ENCODE peak calls at places on chromosomes 12 and 14, in five cellular contexts. H, J, U, W and M are unnamed samples.
A peak's percentile ranks its signal among the peaks of the same experiment; 100 is the strongest.

GRCh38 chr14:90612801-90613200 is 203.4 kb downstream of the TTC7B start:
- DNase-seq in H (no peak), J (no peak), U (no peak), W (no peak), M (no peak)

GRCh38 chr14:38941485-38941884 is 161.6 kb downstream of the SEC23A start:
- DNase-seq in H (no peak), J (no peak), U (peak; percentile 58), W (no peak), M (no peak)

GRCh38 chr14:22472935-22473854 is 115.8 kb downstream of the DAD1 start:
- DNase-seq in H (no peak), J (peak; percentile 50), U (peak; percentile 93), W (peak; percentile 54), M (no peak)

GRCh38 chr14:29799718-29800117 is 127.9 kb downstream of the PRKD1 start:
- DNase-seq in H (no peak), J (no peak), U (no peak), W (no peak), M (no peak)

GRCh38 chr14:24268225-24268624 is 3.2 kb downstream of the RABGGTA start:
- DNase-seq in H (no peak), J (no peak), U (no peak), W (no peak), M (no peak)

GRCh38 chr12:42584539-42585174 is 4.9 kb downstream of the PRICKLE1 start:
- DNase-seq in H (no peak), J (no peak), U (no peak), W (no peak), M (no peak)

GRCh38 chr12:125330645-125331341 is 265.6 kb downstream of the AACS start:
- DNase-seq in H (peak; percentile 4), J (peak; percentile 16), U (peak; percentile 79), W (peak; percentile 9), M (no peak)

GRCh38 chr12:52079576-52080402 is at the start of gene SMIM41:
- DNase-seq in H (no peak), J (no peak), U (no peak), W (no peak), M (no peak)

GRCh38 chr12:117408161-117408791 is 46.9 kb upstream of the NOS1 start:
- DNase-seq in H (peak; percentile 49), J (peak; percentile 74), U (no peak), W (no peak), M (no peak)

GRCh38 chr14:68519788-68520187 is 273.1 kb downstream of the ZFP36L1 start:
- DNase-seq in H (no peak), J (no peak), U (no peak), W (no peak), M (no peak)

GRCh38 chr12:91877022-91877421 is 268.6 kb downstream of the BTG1 start:
- DNase-seq in H (peak; percentile 18), J (peak; percentile 13), U (no peak), W (peak; percentile 76), M (no peak)

GRCh38 chr12:94244165-94245133 is 96.1 kb downstream of the PLXNC1 start:
- DNase-seq in H (no peak), J (no peak), U (no peak), W (no peak), M (no peak)

GRCh38 chr12:2925322-2925995 is 33.7 kb upstream of the TEAD4 start:
- DNase-seq in H (no peak), J (no peak), U (no peak), W (no peak), M (no peak)

GRCh38 chr12:123907726-123908476 is 64.7 kb downstream of the CCDC92 start:
- DNase-seq in H (no peak), J (no peak), U (no peak), W (no peak), M (no peak)

GRCh38 chr12:62784576-62784975 is 150.4 kb downstream of the PPM1H start:
- DNase-seq in H (peak; percentile 72), J (no peak), U (no peak), W (no peak), M (no peak)

GRCh38 chr12:56084958-56085543 is 5.1 kb downstream of the ERBB3 start:
- DNase-seq in H (no peak), J (no peak), U (peak; percentile 65), W (no peak), M (no peak)

GRCh38 chr12:4245446-4245845 is 28.1 kb upstream of the CCND2 start:
- DNase-seq in H (no peak), J (no peak), U (no peak), W (no peak), M (no peak)

GRCh38 chr12:1660304-1661187 is 30.3 kb upstream of the ADIPOR2 start:
- DNase-seq in H (no peak), J (peak; percentile 81), U (no peak), W (no peak), M (no peak)

GRCh38 chr12:6987956-6988573 is 17.4 kb downstream of the EMG1 start:
- DNase-seq in H (no peak), J (peak; percentile 94), U (no peak), W (no peak), M (no peak)

GRCh38 chr14:59251811-59252771 is 63.6 kb downstream of the DAAM1 start:
- DNase-seq in H (peak; percentile 94), J (no peak), U (no peak), W (no peak), M (no peak)

DNA sequence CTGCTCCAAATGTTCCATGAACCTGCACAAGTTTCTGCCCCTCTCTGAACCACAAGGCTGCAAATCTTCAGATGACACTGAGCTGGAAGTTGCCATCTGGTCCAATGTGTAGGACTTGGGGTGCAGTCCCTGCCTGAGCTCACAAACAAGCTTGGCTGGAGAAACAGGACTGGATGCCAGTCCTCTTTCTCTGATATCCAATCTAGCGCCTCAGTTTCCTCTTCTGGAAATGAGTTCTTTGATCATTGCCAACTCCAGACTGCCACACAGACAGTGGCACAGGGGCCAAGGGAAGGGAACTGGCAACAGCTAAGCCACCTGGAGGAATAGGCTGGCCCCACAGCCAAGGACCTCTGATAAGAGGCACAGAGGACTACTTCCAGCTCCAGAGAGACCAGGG is 15.5 kb downstream of the CMKLR1 start:
- DNase-seq in H (no peak), J (no peak), U (no peak), W (no peak), M (no peak)
- H3K27ac ChIP-seq in H (no peak overlapping the region), J (no peak overlapping the region), U (no peak overlapping the region), W (no peak overlapping the region), M (no peak overlapping the region)

GRCh38 chr12:67068204-67068731 is 200.9 kb upstream of the CAND1 start:
- DNase-seq in H (no peak), J (no peak), U (no peak), W (no peak), M (no peak)
- H3K27me3 ChIP-seq in H (peaks cover 12% of the 10 kb centered on the region), J (no peaks in the 10 kb centered on the region), U (no peaks in the 10 kb centered on the region), W (peaks cover 14% of the 10 kb centered on the region), M (peaks cover 33% of the 10 kb centered on the region)

GRCh38 chr14:91934554-91935285 is 12.8 kb downstream of the FBLN5 start:
- DNase-seq in H (no peak), J (no peak), U (no peak), W (no peak), M (no peak)
- H3K27ac ChIP-seq in H (no peak overlapping the region), J (no peak overlapping the region), U (no peak overlapping the region), W (no peak overlapping the region), M (no peak overlapping the region)

GRCh38 chr12:65121956-65122469 is 908 bp upstream of the WIF1 start:
- DNase-seq in H (no peak), J (no peak), U (no peak), W (no peak), M (no peak)
- H3K27me3 ChIP-seq in H (peaks cover 71% of the 10 kb centered on the region), J (no peaks in the 10 kb centered on the region), U (no peaks in the 10 kb centered on the region), W (peaks cover 69% of the 10 kb centered on the region), M (peaks cover 52% of the 10 kb centered on the region)

GRCh38 chr14:77955816-77956796 is 156.2 kb downstream of the ADCK1 start:
- DNase-seq in H (no peak), J (no peak), U (no peak), W (no peak), M (no peak)

GRCh38 chr14:77947372-77947771 is 147.5 kb downstream of the ADCK1 start:
- DNase-seq in H (no peak), J (no peak), U (no peak), W (no peak), M (no peak)

GRCh38 chr14:77950371-77950770 is 150.5 kb downstream of the ADCK1 start:
- DNase-seq in H (peak; percentile 58), J (no peak), U (no peak), W (no peak), M (no peak)
- H3K27ac ChIP-seq in H (no peak overlapping the region), J (no peak overlapping the region), U (no peak overlapping the region), W (no peak overlapping the region), M (no peak overlapping the region)

DNA sequence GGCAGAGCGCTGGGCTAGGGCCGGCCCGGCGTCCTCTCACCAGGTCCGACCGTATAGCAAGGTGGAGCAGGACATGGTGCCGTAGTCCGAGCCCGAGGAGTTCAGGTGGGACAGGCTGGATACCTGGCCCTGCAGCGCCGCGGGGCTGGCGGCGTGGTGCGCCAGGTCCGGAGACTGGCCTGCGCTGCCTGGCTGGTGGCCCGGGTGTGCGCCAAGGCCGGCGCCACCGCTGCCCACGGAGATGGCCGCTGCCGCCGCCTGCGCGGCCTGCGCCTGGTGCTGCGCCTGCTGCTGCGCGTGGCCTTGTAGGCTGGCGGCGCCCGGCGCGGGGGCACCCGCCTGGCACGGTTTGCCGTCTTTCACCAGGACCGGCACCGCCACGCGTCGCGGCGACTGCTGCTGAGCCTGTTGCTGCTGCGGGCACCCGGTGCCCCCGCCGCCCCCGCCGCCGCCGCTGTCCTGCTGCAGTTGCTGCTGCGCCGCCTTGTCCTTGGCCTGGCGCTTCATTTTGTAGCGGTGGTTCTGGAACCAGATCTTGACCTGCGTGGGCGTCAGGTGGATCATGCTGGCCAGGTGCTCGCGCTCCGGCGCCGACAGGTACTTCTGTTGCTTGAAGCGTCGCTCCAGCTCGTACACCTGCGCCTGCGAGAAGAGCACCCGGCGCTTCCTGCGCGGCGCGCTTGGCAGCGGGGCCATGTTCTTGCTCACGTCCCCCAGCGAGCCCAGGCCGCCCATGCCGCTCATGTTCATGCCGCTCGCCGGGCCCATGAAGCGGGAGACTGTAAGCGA is 2.6 kb downstream of the NKX2-1 start:
- DNase-seq in H (no peak), J (no peak), U (no peak), W (no peak), M (no peak)
- H3K27me3 ChIP-seq in H (peaks cover 81% of the 10 kb centered on the region), J (peaks cover 89% of the 10 kb centered on the region), U (no peaks in the 10 kb centered on the region), W (peaks cover 97% of the 10 kb centered on the region), M (peaks cover 87% of the 10 kb centered on the region)

GRCh38 chr12:26101833-26102232 is 23.0 kb downstream of the BHLHE41 start:
- DNase-seq in H (no peak), J (no peak), U (no peak), W (no peak), M (no peak)
- H3K27ac ChIP-seq in H (no peak overlapping the region), J (no peak overlapping the region), U (no peak overlapping the region), W (no peak overlapping the region), M (no peak overlapping the region)

GRCh38 chr14:73235531-73236155 is 1.7 kb upstream of the PAPLN start:
- DNase-seq in H (no peak), J (no peak), U (peak; percentile 66), W (no peak), M (no peak)

GRCh38 chr14:73234586-73235394 is 2.5 kb upstream of the PAPLN start:
- DNase-seq in H (no peak), J (no peak), U (no peak), W (no peak), M (no peak)

GRCh38 chr14:73236752-73237218 is 521 bp upstream of the PAPLN start:
- DNase-seq in H (no peak), J (no peak), U (no peak), W (no peak), M (no peak)

GRCh38 chr14:73237219-73237785 is at the start of gene PAPLN:
- DNase-seq in H (no peak), J (no peak), U (no peak), W (no peak), M (no peak)

GRCh38 chr14:73236157-73236556 is 1.1 kb upstream of the PAPLN start:
- DNase-seq in H (no peak), J (no peak), U (peak; percentile 67), W (no peak), M (no peak)
- H3K27me3 ChIP-seq in H (peaks cover 48% of the 10 kb centered on the region), J (no peaks in the 10 kb centered on the region), U (no peaks in the 10 kb centered on the region), W (peaks cover 13% of the 10 kb centered on the region), M (peaks cover 40% of the 10 kb centered on the region)